ENCODE peak calls at places on chromosomes 1 and 21, in seven cellular contexts. M, C, T, A, L, S and V are unnamed samples.

GRCh38 chr21:46095814-46096595 is 1.9 kb upstream of the COL6A2 start:
- DNase-seq in C (peak; percentile 27), S (no peak), L (no peak), A (no peak), M (no peak), T (no peak), V (no peak)

GRCh38 chr1:208475449-208475848 is 231.3 kb upstream of the PLXNA2 start:
- DNase-seq in S (no peak), T (peak; percentile 18), M (peak; percentile 25), C (no peak), L (no peak), A (no peak), V (no peak)

GRCh38 chr21:25583370-25584133 is 23.7 kb downstream of the MRPL39 start:
- DNase-seq in A (no peak), C (no peak), M (no peak), L (no peak), T (no peak), S (no peak), V (no peak)

GRCh38 chr1:222157612-222158011 is 390.3 kb downstream of the HHIPL2 start:
- DNase-seq in M (no peak), T (no peak), S (no peak), C (no peak), A (no peak), L (no peak), V (no peak)

GRCh38 chr1:193568451-193568985 is 382.1 kb upstream of the B3GALT2 start:
- DNase-seq in L (no peak), S (no peak), C (no peak), A (no peak), M (no peak), T (no peak), V (no peak)

GRCh38 chr1:68128157-68128556 is 77.7 kb upstream of the DIRAS3 start:
- DNase-seq in M (peak; percentile 52), S (no peak), C (no peak), T (no peak), A (no peak), L (no peak), V (no peak)

GRCh38 chr1:156805766-156806511 is 10.7 kb downstream of the SH2D2A start:
- DNase-seq in C (no peak), T (no peak), A (no peak), S (peak; percentile 83), M (no peak), L (no peak), V (no peak)

GRCh38 chr1:217048104-217048707 is 325.0 kb upstream of the ESRRG start:
- DNase-seq in L (no peak), M (no peak), A (peak; percentile 16), S (no peak), C (no peak), T (peak; percentile 37), V (peak; percentile 6)

GRCh38 chr1:21880619-21880970 is 56.5 kb downstream of the HSPG2 start:
- DNase-seq in M (no peak), A (no peak), T (no peak), S (no peak), L (no peak), C (no peak), V (no peak)
- TF ChIP-seq CTCF in M (no peak), A (no peak), T (no peak), S (no peak), L (no peak), C (no peak), V (no peak)

DNA sequence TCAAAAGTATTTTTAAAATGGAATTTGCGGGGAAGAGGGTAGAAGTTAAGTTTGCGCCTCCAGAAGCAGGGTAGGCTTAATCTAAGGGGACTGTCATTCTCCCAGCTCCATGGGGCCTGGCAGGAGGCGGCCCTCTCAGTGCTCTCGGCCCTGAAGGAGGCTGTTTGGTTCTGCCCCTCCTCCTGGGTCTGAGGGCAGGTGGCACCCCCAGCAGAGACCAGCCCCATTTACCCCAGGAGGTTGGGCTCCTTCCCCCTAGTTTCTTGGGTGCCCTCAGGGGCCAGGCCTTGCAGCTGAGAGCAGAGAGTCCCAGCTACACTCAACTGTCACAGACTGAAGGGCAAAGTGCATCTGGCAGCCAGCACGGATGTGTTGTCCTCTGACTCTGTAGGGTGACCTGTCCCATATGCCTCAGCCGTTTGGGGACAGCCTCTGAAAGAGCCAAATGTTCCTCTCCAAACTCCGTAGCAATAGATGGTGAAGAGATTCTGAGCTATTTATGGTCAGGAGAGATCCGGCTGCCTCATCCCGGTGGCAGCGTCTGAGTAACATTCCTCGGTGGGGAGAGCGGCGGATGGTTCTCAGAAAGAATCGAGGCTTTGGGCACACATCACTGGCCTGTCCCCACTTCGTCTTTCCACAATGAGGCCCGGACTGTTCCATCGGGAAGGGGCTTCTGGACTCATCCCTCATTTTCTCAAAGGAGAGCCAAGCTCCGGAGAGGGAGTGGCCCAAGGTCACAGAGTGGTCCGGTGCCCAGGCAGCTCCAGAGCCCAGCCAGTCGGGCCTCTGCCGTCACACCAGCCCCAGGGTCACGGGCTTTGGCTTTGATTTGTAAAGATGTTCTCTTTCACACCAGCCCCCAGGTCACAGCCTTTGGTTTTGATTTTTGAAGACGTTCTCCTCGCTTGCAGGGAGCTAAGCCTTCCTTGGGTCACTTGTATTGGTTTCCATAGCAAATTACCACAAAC is 424.2 kb upstream of the VAMP3 start:
- DNase-seq in A (no peak), S (no peak), M (no peak), C (no peak), L (no peak), T (no peak), V (no peak)
- TF ChIP-seq CTCF in A (no peak), S (no peak), M (no peak), C (no peak), L (no peak), T (no peak), V (no peak)

DNA sequence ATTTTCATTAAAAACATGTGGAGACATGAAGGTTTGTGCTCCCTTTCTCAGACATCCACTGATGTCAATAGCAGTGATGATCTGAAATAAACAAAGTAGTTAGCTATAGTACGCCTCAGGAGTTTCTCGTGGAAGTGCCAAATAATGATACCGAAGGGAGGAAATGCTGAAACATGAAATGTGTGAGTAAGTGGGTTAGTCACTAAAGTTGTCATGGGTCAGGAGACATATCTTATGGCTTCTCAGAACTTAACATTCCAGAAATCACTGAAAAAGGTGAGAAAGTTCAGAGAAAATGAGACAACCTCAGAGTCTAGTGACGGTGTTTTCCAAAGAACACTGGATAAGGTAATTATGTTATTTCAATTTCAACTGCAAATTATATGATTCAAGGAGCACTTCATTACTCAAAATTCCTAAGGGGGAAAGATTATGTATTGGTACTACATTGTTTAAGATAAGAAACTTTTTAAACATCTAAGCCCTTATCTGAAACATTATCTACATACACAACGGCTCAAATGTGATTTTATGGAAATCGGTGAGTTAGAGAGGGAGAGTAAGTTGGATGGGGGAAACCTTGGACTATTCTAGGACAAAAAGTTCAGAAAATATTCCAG is 20.6 kb downstream of the NIBAN1 start:
- DNase-seq in L (no peak), A (no peak), C (no peak), M (peak; percentile 70), S (no peak), T (peak; percentile 61), V (no peak)
- TF ChIP-seq CTCF in L (no peak), A (no peak), C (no peak), M (no peak), S (no peak), T (no peak), V (no peak)

DNA sequence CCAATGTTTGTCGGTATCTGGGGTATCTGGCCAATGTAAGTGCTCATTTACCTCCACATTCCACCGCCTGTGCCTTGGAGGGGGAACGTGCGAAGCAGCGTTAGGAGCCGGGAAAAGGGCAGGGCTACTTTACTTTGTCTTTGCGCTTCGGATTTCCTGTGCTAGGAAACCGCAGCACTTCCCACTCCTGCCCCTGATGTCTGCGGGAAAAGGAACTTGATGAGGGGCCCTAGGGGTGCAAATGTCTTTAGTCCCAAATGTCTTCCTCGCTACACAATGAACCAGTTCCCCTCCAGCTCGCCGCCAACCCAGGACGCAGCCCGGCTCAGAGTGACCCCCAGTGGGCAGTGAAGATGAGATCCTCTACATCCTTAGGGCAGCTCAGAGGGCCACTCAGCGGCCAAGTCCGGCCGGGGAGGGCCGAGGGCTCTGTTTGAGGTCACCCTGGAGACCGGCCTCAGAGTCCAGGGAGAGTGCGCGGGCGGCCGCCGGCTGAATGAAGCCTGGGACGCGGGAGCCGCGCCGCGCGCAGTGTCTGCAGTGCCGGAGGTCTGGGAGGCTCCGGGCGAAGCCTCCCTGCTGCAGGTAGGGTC is at the start of gene DYNLT5:
- DNase-seq in A (no peak), T (no peak), L (no peak), M (no peak), S (peak; percentile 26), C (peak; percentile 67), V (peak; percentile 32)
- TF ChIP-seq CTCF in A (no peak), T (no peak), L (no peak), M (peak; percentile 39), S (no peak), C (no peak), V (no peak)

GRCh38 chr21:16195476-16195875 is 465.7 kb downstream of the USP25 start:
- DNase-seq in L (no peak), T (no peak), M (no peak), C (no peak), A (no peak), S (no peak), V (no peak)

GRCh38 chr21:16192900-16193299 is 463.1 kb downstream of the USP25 start:
- DNase-seq in C (no peak), S (no peak), T (peak; percentile 70), M (peak; percentile 21), A (no peak), L (no peak), V (no peak)

GRCh38 chr21:16194851-16195251 is 465.1 kb downstream of the USP25 start:
- DNase-seq in A (no peak), T (no peak), S (no peak), M (no peak), C (no peak), L (no peak), V (no peak)

GRCh38 chr21:16195896-16196443 is 466.2 kb downstream of the USP25 start:
- DNase-seq in C (no peak), L (no peak), T (no peak), S (no peak), M (no peak), A (no peak), V (no peak)

GRCh38 chr21:16193758-16194606 is 464.2 kb downstream of the USP25 start:
- DNase-seq in L (peak; percentile 4), C (no peak), M (peak; percentile 25), T (peak; percentile 35), A (peak; percentile 6), S (peak; percentile 61), V (no peak)
- TF ChIP-seq CTCF in L (no peak), C (no peak), M (no peak), T (no peak), A (no peak), S (peak; percentile 28), V (no peak)

GRCh38 chr1:7346070-7346596 is 425.0 kb upstream of the VAMP3 start:
- DNase-seq in C (no peak), A (no peak), S (no peak), T (no peak), M (no peak), L (no peak), V (no peak)
- TF ChIP-seq CTCF in C (no peak), A (no peak), S (no peak), T (peak; percentile 22), M (no peak), L (no peak), V (no peak)

DNA sequence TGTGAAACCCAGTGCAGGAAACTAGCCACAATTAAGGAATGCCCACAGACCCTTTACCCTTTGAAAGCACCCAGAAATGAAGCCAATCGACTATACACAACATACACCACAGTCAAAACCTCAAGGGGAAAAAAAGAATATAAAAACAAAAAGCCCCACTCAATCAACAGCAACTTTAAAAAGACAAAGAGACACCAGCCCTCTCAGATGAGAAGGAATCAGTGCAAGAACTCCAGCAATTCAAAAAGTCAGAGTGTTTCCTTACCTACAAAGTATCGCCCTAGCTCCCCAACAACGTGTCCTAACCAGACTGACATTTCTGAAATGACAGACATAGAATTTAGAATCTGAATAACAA is 147.7 kb downstream of the CHD1L start:
- DNase-seq in C (no peak), A (no peak), T (no peak), L (no peak), S (no peak), M (no peak), V (no peak)
- TF ChIP-seq CTCF in C (no peak), A (peak; percentile 31), T (peak; percentile 23), L (no peak), S (no peak), M (no peak), V (no peak)